ENCODE peak calls at places on chromosomes 1 and 21, in eight cellular contexts. Y is DND-41, O is GM12865, R is nephron progenitor cell, S is AG09309, M is uterus, W is MCF 10A, Z is GM12864. V is an unnamed sample.

GRCh38 chr1:30719406-30720270 is 3.7 kb downstream of the MATN1 start:
- DNase-seq in Y (no peak), O (peak), R (no peak), S (no peak), M (no peak), W (peak), Z (no peak), V (no peak)

GRCh38 chr1:27816921-27817630 is 13.5 kb upstream of the PPP1R8 start:
- DNase-seq in Y (no peak), O (no peak), R (no peak), S (peak), M (no peak), W (no peak), Z (no peak), V (no peak)

GRCh38 chr21:38170283-38170682 is 86.5 kb upstream of the KCNJ15 start:
- DNase-seq in Y (no peak), O (peak), R (peak), S (no peak), M (no peak), W (peak), Z (no peak), V (peak)

GRCh38 chr21:42300045-42300583 is 15.1 kb downstream of the TFF3 start:
- DNase-seq in Y (no peak), O (no peak), R (no peak), S (no peak), M (no peak), W (no peak), Z (no peak), V (no peak)

GRCh38 chr21:17497345-17497744 is 15.5 kb upstream of the CXADR start:
- DNase-seq in Y (no peak), O (no peak), R (no peak), S (no peak), M (no peak), W (no peak), Z (no peak), V (no peak)

GRCh38 chr1:181101581-181102226 is 13.2 kb downstream of the IER5 start:
- DNase-seq in Y (peak), O (no peak), R (peak), S (no peak), M (no peak), W (peak), Z (no peak), V (no peak)

GRCh38 chr21:39319251-39319756 is 5.9 kb upstream of the BRWD1 start:
- DNase-seq in Y (no peak), O (no peak), R (no peak), S (no peak), M (no peak), W (no peak), Z (no peak), V (no peak)

GRCh38 chr1:203289281-203289981 is 15.9 kb upstream of the BTG2 start:
- DNase-seq in Y (peak), O (peak), R (no peak), S (no peak), M (no peak), W (no peak), Z (peak), V (no peak)

GRCh38 chr1:232952514-232953175 is 2.2 kb downstream of the NTPCR start:
- DNase-seq in Y (peak), O (peak), R (peak), S (no peak), M (no peak), W (peak), Z (no peak), V (peak)

GRCh38 chr1:219173758-219174671 is at the start of gene LYPLAL1:
- DNase-seq in Y (peak), O (peak), R (peak), S (peak), M (peak), W (peak), Z (peak), V (peak)
- TF ChIP-seq CTCF in Y (peak), O (peak), R (no peak), S (no peak), M (no peak), W (no peak), Z (no peak), V (no peak)

GRCh38 chr1:22731924-22732522 is 21.4 kb downstream of the EPHB2 start:
- DNase-seq in Y (no peak), O (peak), R (no peak), S (no peak), M (no peak), W (no peak), Z (no peak), V (no peak)
- TF ChIP-seq CTCF in Y (peak), O (peak), R (no peak), S (peak), M (no peak), W (no peak), Z (peak), V (no peak)

DNA sequence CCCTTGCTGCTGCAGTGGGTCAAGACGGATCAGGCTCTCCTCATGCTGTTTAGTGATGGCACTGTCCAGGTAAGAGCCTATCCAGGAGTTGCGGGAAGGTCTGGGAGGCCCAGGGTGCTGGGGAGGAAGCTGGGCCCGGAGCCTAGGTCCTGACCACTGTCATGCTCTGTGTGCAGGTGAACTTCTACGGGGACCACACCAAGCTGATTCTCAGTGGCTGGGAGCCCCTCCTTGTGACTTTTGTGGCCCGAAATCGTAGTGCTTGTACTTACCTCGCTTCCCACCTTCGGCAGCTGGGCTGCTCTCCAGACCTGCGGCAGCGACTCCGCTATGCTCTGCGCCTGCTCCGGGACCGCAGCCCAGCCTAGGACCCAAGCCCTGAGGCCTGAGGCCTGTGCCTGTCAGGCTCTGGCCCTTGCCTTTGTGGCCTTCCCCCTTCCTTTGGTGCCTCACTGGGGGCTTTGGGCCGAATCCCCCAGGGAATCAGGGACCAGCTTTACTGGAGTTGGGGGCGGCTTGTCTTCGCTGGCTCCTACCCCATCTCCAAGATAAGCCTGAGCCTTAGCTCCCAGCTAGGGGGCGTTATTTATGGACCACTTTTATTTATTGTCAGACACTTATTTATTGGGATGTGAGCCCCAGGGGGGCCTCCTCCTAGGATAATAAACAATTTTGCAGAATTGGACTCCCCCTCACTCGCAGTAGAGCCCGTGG is 1.7 kb downstream of the DYNLT4 start:
- DNase-seq in Y (no peak), O (no peak), R (no peak), S (no peak), M (peak), W (no peak), Z (no peak), V (no peak)
- TF ChIP-seq CTCF in Y (no peak), O (no peak), R (no peak), S (no peak), M (no peak), W (no peak), Z (no peak), V (no peak)

GRCh38 chr1:20652300-20652699 is 8.9 kb downstream of the DDOST start:
- DNase-seq in Y (no peak), O (no peak), R (no peak), S (no peak), M (no peak), W (no peak), Z (no peak), V (no peak)

GRCh38 chr1:20648946-20649345 is 12.2 kb downstream of the DDOST start:
- DNase-seq in Y (no peak), O (no peak), R (no peak), S (no peak), M (no peak), W (no peak), Z (no peak), V (no peak)

GRCh38 chr1:20658166-20658915 is 2.8 kb downstream of the DDOST start:
- DNase-seq in Y (no peak), O (no peak), R (no peak), S (no peak), M (no peak), W (no peak), Z (no peak), V (no peak)

GRCh38 chr1:20657024-20657423 is 4.1 kb downstream of the DDOST start:
- DNase-seq in Y (no peak), O (no peak), R (no peak), S (no peak), M (no peak), W (no peak), Z (no peak), V (no peak)

DNA sequence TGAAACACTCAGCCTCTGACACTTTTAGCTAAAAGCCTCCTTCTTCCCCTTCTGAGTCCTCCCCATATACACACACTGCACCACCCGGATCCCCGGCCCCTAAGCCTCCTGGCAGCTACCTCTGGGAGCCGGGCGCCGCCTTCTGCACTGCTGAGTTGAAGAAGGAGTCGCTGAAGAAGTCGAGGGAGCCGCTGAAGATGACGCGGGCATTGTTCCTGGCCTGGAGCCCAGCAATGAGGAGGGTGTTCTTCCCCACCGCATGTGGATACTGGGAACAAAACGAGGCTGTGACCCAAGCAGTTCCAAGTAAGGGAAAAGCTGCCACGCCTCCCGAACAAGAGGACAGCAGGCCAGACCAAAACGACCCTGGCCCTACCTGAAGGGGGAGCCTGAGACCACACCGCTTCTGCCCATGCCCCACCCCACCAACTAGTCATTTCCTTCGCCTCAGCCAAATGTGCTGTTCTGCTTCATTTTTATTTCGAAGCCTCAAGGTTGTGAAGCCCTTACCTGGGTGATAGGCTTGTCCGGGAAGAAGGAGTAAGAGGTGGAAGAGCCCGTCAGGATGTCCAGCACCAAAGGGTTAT is 7.0 kb downstream of the DDOST start:
- DNase-seq in Y (no peak), O (no peak), R (no peak), S (no peak), M (no peak), W (no peak), Z (no peak), V (no peak)
- TF ChIP-seq CTCF in Y (no peak), O (no peak), R (no peak), S (no peak), M (no peak), W (no peak), Z (no peak), V (no peak)

GRCh38 chr1:153548722-153549695 is at the start of gene S100A3:
- DNase-seq in Y (no peak), O (no peak), R (no peak), S (no peak), M (peak), W (peak), Z (no peak), V (peak)
- TF ChIP-seq CTCF in Y (no peak), O (no peak), R (no peak), S (peak), M (no peak), W (no peak), Z (no peak), V (no peak)

GRCh38 chr1:226310123-226310540 is 1.2 kb upstream of the LIN9 start:
- DNase-seq in Y (peak), O (no peak), R (no peak), S (no peak), M (no peak), W (peak), Z (no peak), V (no peak)

GRCh38 chr1:226310637-226311195 is 1.8 kb upstream of the LIN9 start:
- DNase-seq in Y (no peak), O (no peak), R (no peak), S (no peak), M (no peak), W (peak), Z (no peak), V (peak)

GRCh38 chr1:226311376-226311775 is 2.4 kb upstream of the LIN9 start:
- DNase-seq in Y (no peak), O (no peak), R (no peak), S (no peak), M (no peak), W (no peak), Z (no peak), V (no peak)

GRCh38 chr1:226312065-226312464 is 3.1 kb upstream of the LIN9 start:
- DNase-seq in Y (no peak), O (no peak), R (no peak), S (no peak), M (no peak), W (no peak), Z (no peak), V (no peak)

GRCh38 chr1:226314055-226314454 is 5.1 kb upstream of the LIN9 start:
- DNase-seq in Y (no peak), O (no peak), R (no peak), S (no peak), M (no peak), W (no peak), Z (no peak), V (no peak)
- TF ChIP-seq CTCF in Y (no peak), O (no peak), R (no peak), S (no peak), M (no peak), W (no peak), Z (no peak), V (no peak)

GRCh38 chr1:192808588-192809285 is at the start of gene RGS2:
- DNase-seq in Y (peak), O (peak), R (peak), S (peak), M (peak), W (peak), Z (peak), V (peak)
- TF ChIP-seq CTCF in Y (peak), O (no peak), R (no peak), S (no peak), M (peak), W (no peak), Z (peak), V (no peak)

GRCh38 chr1:24157921-24158481 is 15.1 kb upstream of the IL22RA1 start:
- DNase-seq in Y (no peak), O (no peak), R (no peak), S (no peak), M (no peak), W (peak), Z (no peak), V (no peak)
- TF ChIP-seq CTCF in Y (no peak), O (peak), R (peak), S (peak), M (no peak), W (no peak), Z (peak), V (peak)

GRCh38 chr1:8411803-8412182 is 93.9 kb downstream of the SLC45A1 start:
- DNase-seq in Y (no peak), O (no peak), R (no peak), S (no peak), M (no peak), W (no peak), Z (no peak), V (no peak)

GRCh38 chr1:8409666-8410065 is 91.8 kb downstream of the SLC45A1 start:
- DNase-seq in Y (no peak), O (no peak), R (no peak), S (no peak), M (no peak), W (no peak), Z (no peak), V (no peak)

GRCh38 chr1:8409107-8409506 is 91.2 kb downstream of the SLC45A1 start:
- DNase-seq in Y (no peak), O (peak), R (peak), S (no peak), M (no peak), W (peak), Z (no peak), V (no peak)

GRCh38 chr1:8410791-8411190 is 92.9 kb downstream of the SLC45A1 start:
- DNase-seq in Y (no peak), O (no peak), R (no peak), S (no peak), M (no peak), W (no peak), Z (no peak), V (no peak)

GRCh38 chr1:8412183-8412831 is 94.4 kb downstream of the SLC45A1 start:
- DNase-seq in Y (no peak), O (no peak), R (no peak), S (peak), M (peak), W (no peak), Z (no peak), V (no peak)
- TF ChIP-seq CTCF in Y (no peak), O (no peak), R (no peak), S (peak), M (no peak), W (no peak), Z (no peak), V (no peak)